ENCODE peak calls at places on chromosomes 13 and 19, in seven cellular contexts. One of them, this sample, is unnamed.

GRCh38 chr19:38730731-38731589 is 13.3 kb downstream of the CAPN12 start:
- DNase-seq in A549: no peak
- DNase-seq in H1: no peak
- DNase-seq in SK-N-SH: no peak
- DNase-seq in K562: no peak
- DNase-seq in GM12878: no peak
- DNase-seq in HepG2: no peak
- DNase-seq in this sample: no peak

GRCh38 chr13:27482996-27483395 is 32.6 kb upstream of the MTIF3 start:
- DNase-seq in A549: no peak
- DNase-seq in H1: no peak
- DNase-seq in SK-N-SH: no peak
- DNase-seq in K562: no peak
- DNase-seq in GM12878: peak
- DNase-seq in HepG2: no peak
- DNase-seq in this sample: no peak

GRCh38 chr13:25253702-25254101 is 33.6 kb downstream of the MTMR6 start:
- DNase-seq in A549: peak
- DNase-seq in H1: no peak
- DNase-seq in SK-N-SH: no peak
- DNase-seq in K562: no peak
- DNase-seq in GM12878: no peak
- DNase-seq in HepG2: peak
- DNase-seq in this sample: no peak

GRCh38 chr13:31485183-31485582 is 254.1 kb upstream of the RXFP2 start:
- DNase-seq in A549: no peak
- DNase-seq in H1: no peak
- DNase-seq in SK-N-SH: no peak
- DNase-seq in K562: no peak
- DNase-seq in GM12878: no peak
- DNase-seq in HepG2: no peak
- DNase-seq in this sample: no peak

GRCh38 chr19:47099576-47100050 is 14.0 kb downstream of the ZC3H4 start:
- DNase-seq in A549: no peak
- DNase-seq in H1: no peak
- DNase-seq in SK-N-SH: no peak
- DNase-seq in K562: peak
- DNase-seq in GM12878: no peak
- DNase-seq in HepG2: no peak
- DNase-seq in this sample: no peak

GRCh38 chr13:40933508-40933907 is 85.6 kb downstream of the ELF1 start:
- DNase-seq in A549: no peak
- DNase-seq in H1: no peak
- DNase-seq in SK-N-SH: no peak
- DNase-seq in K562: no peak
- DNase-seq in GM12878: peak
- DNase-seq in HepG2: no peak
- DNase-seq in this sample: no peak

GRCh38 chr13:26011996-26012688 is 39.7 kb downstream of the SHISA2 start:
- DNase-seq in A549: no peak
- DNase-seq in H1: peak
- DNase-seq in SK-N-SH: no peak
- DNase-seq in K562: no peak
- DNase-seq in GM12878: no peak
- DNase-seq in HepG2: no peak
- DNase-seq in this sample: no peak

GRCh38 chr19:14002571-14003278 is 3.4 kb downstream of the RFX1 start:
- DNase-seq in A549: no peak
- DNase-seq in H1: no peak
- DNase-seq in SK-N-SH: no peak
- DNase-seq in K562: no peak
- DNase-seq in GM12878: peak
- DNase-seq in HepG2: no peak
- DNase-seq in this sample: no peak

GRCh38 chr13:33057019-33057785 is 41.0 kb downstream of the KL start:
- DNase-seq in A549: peak
- DNase-seq in H1: no peak
- DNase-seq in SK-N-SH: peak
- DNase-seq in K562: peak
- DNase-seq in GM12878: no peak
- DNase-seq in HepG2: peak
- DNase-seq in this sample: peak

GRCh38 chr13:39038569-39038898 is 278 bp downstream of the NHLRC3 start:
- DNase-seq in A549: peak
- DNase-seq in H1: no peak
- DNase-seq in SK-N-SH: no peak
- DNase-seq in K562: peak
- DNase-seq in GM12878: no peak
- DNase-seq in HepG2: peak
- DNase-seq in this sample: no peak

GRCh38 chr13:45178349-45179142 is 22.3 kb downstream of the KCTD4 start:
- DNase-seq in A549: peak
- DNase-seq in H1: no peak
- DNase-seq in SK-N-SH: no peak
- DNase-seq in K562: peak
- DNase-seq in GM12878: no peak
- DNase-seq in HepG2: peak
- DNase-seq in this sample: peak

GRCh38 chr13:105452895-105453294 is 1082.6 kb downstream of the EFNB2 start:
- DNase-seq in A549: peak
- DNase-seq in H1: no peak
- DNase-seq in SK-N-SH: no peak
- DNase-seq in K562: peak
- DNase-seq in GM12878: no peak
- DNase-seq in HepG2: no peak
- DNase-seq in this sample: no peak

GRCh38 chr19:43470288-43470687 is 4.9 kb upstream of the LYPD3 start:
- DNase-seq in A549: no peak
- DNase-seq in H1: no peak
- DNase-seq in SK-N-SH: peak
- DNase-seq in K562: no peak
- DNase-seq in GM12878: no peak
- DNase-seq in HepG2: no peak
- DNase-seq in this sample: peak

GRCh38 chr19:44608391-44608821 is 5.0 kb upstream of the IGSF23 start:
- DNase-seq in A549: no peak
- DNase-seq in H1: no peak
- DNase-seq in SK-N-SH: no peak
- DNase-seq in K562: no peak
- DNase-seq in GM12878: no peak
- DNase-seq in HepG2: no peak
- DNase-seq in this sample: peak

GRCh38 chr19:928471-929259 is 2.8 kb downstream of the ARID3A start:
- DNase-seq in A549: peak
- DNase-seq in H1: no peak
- DNase-seq in SK-N-SH: no peak
- DNase-seq in K562: no peak
- DNase-seq in GM12878: no peak
- DNase-seq in HepG2: peak
- DNase-seq in this sample: no peak

GRCh38 chr19:4140237-4140711 is 13.2 kb upstream of the CREB3L3 start:
- DNase-seq in A549: peak
- DNase-seq in H1: peak
- DNase-seq in SK-N-SH: peak
- DNase-seq in K562: peak
- DNase-seq in GM12878: no peak
- DNase-seq in HepG2: peak
- DNase-seq in this sample: peak

GRCh38 chr13:90414691-90415596 is 932.5 kb upstream of the MIR17HG start:
- DNase-seq in A549: peak
- DNase-seq in H1: no peak
- DNase-seq in SK-N-SH: no peak
- DNase-seq in K562: no peak
- DNase-seq in GM12878: no peak
- DNase-seq in HepG2: no peak
- DNase-seq in this sample: peak

GRCh38 chr13:113425931-113426590 is 27.2 kb downstream of the ADPRHL1 start:
- DNase-seq in A549: no peak
- DNase-seq in H1: no peak
- DNase-seq in SK-N-SH: no peak
- DNase-seq in K562: no peak
- DNase-seq in GM12878: no peak
- DNase-seq in HepG2: no peak
- DNase-seq in this sample: no peak

GRCh38 chr19:48737360-48737998 is 2.9 kb downstream of the RASIP1 start:
- DNase-seq in A549: peak
- DNase-seq in H1: no peak
- DNase-seq in SK-N-SH: peak
- DNase-seq in K562: peak
- DNase-seq in GM12878: no peak
- DNase-seq in HepG2: no peak
- DNase-seq in this sample: no peak

GRCh38 chr19:41974652-41975051 is 15.5 kb upstream of the RABAC1 start:
- DNase-seq in A549: no peak
- DNase-seq in H1: no peak
- DNase-seq in SK-N-SH: no peak
- DNase-seq in K562: no peak
- DNase-seq in GM12878: no peak
- DNase-seq in HepG2: no peak
- DNase-seq in this sample: no peak

GRCh38 chr19:1268392-1269064 is 604 bp upstream of the CIRBP start:
- DNase-seq in A549: no peak
- DNase-seq in H1: no peak
- DNase-seq in SK-N-SH: no peak
- DNase-seq in K562: peak
- DNase-seq in GM12878: no peak
- DNase-seq in HepG2: no peak
- DNase-seq in this sample: no peak

GRCh38 chr19:45874620-45874966 is 10.5 kb downstream of the FOXA3 start:
- DNase-seq in A549: no peak
- DNase-seq in H1: no peak
- DNase-seq in SK-N-SH: no peak
- DNase-seq in K562: no peak
- DNase-seq in GM12878: no peak
- DNase-seq in HepG2: peak
- DNase-seq in this sample: no peak

GRCh38 chr19:55460670-55461258 is 678 bp downstream of the ISOC2 start:
- DNase-seq in A549: peak
- DNase-seq in H1: peak
- DNase-seq in SK-N-SH: peak
- DNase-seq in K562: peak
- DNase-seq in GM12878: no peak
- DNase-seq in HepG2: peak
- DNase-seq in this sample: peak

GRCh38 chr19:28726533-28726932 is 486.4 kb downstream of the UQCRFS1 start:
- DNase-seq in A549: no peak
- DNase-seq in H1: no peak
- DNase-seq in SK-N-SH: no peak
- DNase-seq in K562: no peak
- DNase-seq in GM12878: no peak
- DNase-seq in HepG2: no peak
- DNase-seq in this sample: no peak

DNA sequence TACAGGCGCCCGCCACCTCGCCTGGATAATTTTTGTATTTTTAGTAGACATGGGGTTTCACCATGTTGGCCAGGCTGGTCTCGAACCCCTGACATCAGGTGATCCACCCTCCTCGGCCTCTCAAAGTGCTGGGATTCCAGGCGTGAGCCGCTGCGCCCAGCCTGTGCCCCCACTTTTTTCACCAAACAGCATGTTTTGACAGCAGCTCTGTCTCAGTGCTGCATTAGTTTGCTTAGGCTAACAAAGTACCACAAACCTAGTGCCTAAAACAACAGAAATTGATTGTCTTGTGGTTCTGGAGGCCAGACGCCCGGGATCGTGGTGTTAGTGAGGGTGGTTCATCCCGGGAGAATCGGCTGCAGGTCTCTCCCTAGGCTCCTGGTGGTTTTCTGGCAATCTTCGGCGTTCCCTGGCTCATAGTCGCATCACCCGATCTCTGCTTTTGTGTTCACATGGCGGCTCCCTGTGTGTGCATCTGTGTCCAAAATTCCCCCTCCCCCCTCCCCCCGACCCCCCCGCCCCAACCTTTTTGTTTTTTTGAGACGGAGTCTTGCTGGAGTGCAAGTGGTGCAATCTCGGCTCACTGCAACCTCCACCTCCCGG is 30.0 kb downstream of the MYH14 start:
- DNase-seq in A549: no peak
- DNase-seq in H1: no peak
- DNase-seq in SK-N-SH: no peak
- DNase-seq in K562: no peak
- DNase-seq in GM12878: no peak
- DNase-seq in HepG2: no peak
- DNase-seq in this sample: no peak
- TF ChIP-seq RAD21 in A549: no peak
- TF ChIP-seq RAD21 in H1: no peak
- TF ChIP-seq RAD21 in SK-N-SH: no peak
- TF ChIP-seq RAD21 in K562: no peak
- TF ChIP-seq RAD21 in GM12878: no peak
- TF ChIP-seq RAD21 in HepG2: no peak
- TF ChIP-seq RAD21 in this sample: no peak

GRCh38 chr13:63455938-63456337 is 2040.3 kb upstream of the PCDH20 start:
- DNase-seq in A549: no peak
- DNase-seq in H1: no peak
- DNase-seq in SK-N-SH: peak
- DNase-seq in K562: no peak
- DNase-seq in GM12878: no peak
- DNase-seq in HepG2: no peak
- DNase-seq in this sample: no peak
- TF ChIP-seq CTCF in A549: no peak
- TF ChIP-seq CTCF in H1: peak
- TF ChIP-seq CTCF in SK-N-SH: peak
- TF ChIP-seq CTCF in K562: no peak
- TF ChIP-seq CTCF in GM12878: no peak
- TF ChIP-seq CTCF in HepG2: no peak
- TF ChIP-seq CTCF in this sample: peak

GRCh38 chr19:34436716-34437115 is 8.5 kb downstream of the UBA2 start:
- DNase-seq in A549: no peak
- DNase-seq in H1: no peak
- DNase-seq in SK-N-SH: no peak
- DNase-seq in K562: no peak
- DNase-seq in GM12878: no peak
- DNase-seq in HepG2: no peak
- DNase-seq in this sample: no peak
- TF ChIP-seq USF2 in A549: no peak
- TF ChIP-seq USF2 in H1: no peak
- TF ChIP-seq USF2 in SK-N-SH: no peak
- TF ChIP-seq USF2 in K562: no peak
- TF ChIP-seq USF2 in GM12878: no peak
- TF ChIP-seq USF2 in HepG2: no peak
- TF ChIP-seq USF2 in this sample: no peak

GRCh38 chr13:101398920-101399319 is 17.4 kb downstream of the NALCN start:
- DNase-seq in A549: no peak
- DNase-seq in H1: no peak
- DNase-seq in SK-N-SH: no peak
- DNase-seq in K562: no peak
- DNase-seq in GM12878: no peak
- DNase-seq in HepG2: no peak
- DNase-seq in this sample: peak

GRCh38 chr13:101399365-101399764 is 16.9 kb downstream of the NALCN start:
- DNase-seq in A549: no peak
- DNase-seq in H1: no peak
- DNase-seq in SK-N-SH: no peak
- DNase-seq in K562: no peak
- DNase-seq in GM12878: no peak
- DNase-seq in HepG2: no peak
- DNase-seq in this sample: peak

GRCh38 chr13:101397742-101398141 is 18.6 kb downstream of the NALCN start:
- DNase-seq in A549: peak
- DNase-seq in H1: no peak
- DNase-seq in SK-N-SH: no peak
- DNase-seq in K562: no peak
- DNase-seq in GM12878: no peak
- DNase-seq in HepG2: no peak
- DNase-seq in this sample: peak

GRCh38 chr13:101401196-101401595 is 15.1 kb downstream of the NALCN start:
- DNase-seq in A549: no peak
- DNase-seq in H1: no peak
- DNase-seq in SK-N-SH: no peak
- DNase-seq in K562: no peak
- DNase-seq in GM12878: no peak
- DNase-seq in HepG2: no peak
- DNase-seq in this sample: no peak

GRCh38 chr13:101398191-101398590 is 18.1 kb downstream of the NALCN start:
- DNase-seq in A549: no peak
- DNase-seq in H1: no peak
- DNase-seq in SK-N-SH: no peak
- DNase-seq in K562: no peak
- DNase-seq in GM12878: no peak
- DNase-seq in HepG2: no peak
- DNase-seq in this sample: peak
- TF ChIP-seq RAD21 in A549: no peak
- TF ChIP-seq RAD21 in H1: no peak
- TF ChIP-seq RAD21 in SK-N-SH: no peak
- TF ChIP-seq RAD21 in K562: no peak
- TF ChIP-seq RAD21 in GM12878: no peak
- TF ChIP-seq RAD21 in HepG2: no peak
- TF ChIP-seq RAD21 in this sample: no peak

This sample was measured in IMR-90.